ENCODE peak calls at places on chromosomes 11 and 22, in four cellular contexts. D is bronchial epithelial cell, J is A549, V is adipocyte. Q is an unnamed sample.

GRCh38 chr11:113817626-113818025 is 38.0 kb downstream of the CLDN25 start:
- DNase-seq in J (no peak), V (no peak), D (no peak), Q (no peak)

GRCh38 chr11:19592842-19593241 is 119.8 kb upstream of the NAV2 start:
- DNase-seq in J (no peak), V (no peak), D (no peak), Q (no peak)

GRCh38 chr11:67266424-67267187 is at the start of gene GRK2:
- DNase-seq in J (peak), V (peak), D (no peak), Q (no peak)

GRCh38 chr11:133842053-133842452 is 3.3 kb downstream of the SPATA19 start:
- DNase-seq in J (no peak), V (no peak), D (no peak), Q (no peak)

GRCh38 chr22:36116127-36116526 is 44.4 kb downstream of the APOL3 start:
- DNase-seq in J (no peak), D (no peak), V (no peak), Q (no peak)

GRCh38 chr22:34437140-34437539 is 516.9 kb upstream of the LARGE1 start:
- DNase-seq in D (no peak), V (no peak), J (no peak), Q (no peak)

GRCh38 chr22:28008649-28009048 is 89.6 kb upstream of the PITPNB start:
- DNase-seq in V (no peak), J (no peak), D (no peak), Q (no peak)

GRCh38 chr11:44066732-44067131 is 662 bp downstream of the ACCS start:
- DNase-seq in V (peak), J (peak), D (peak), Q (no peak)

GRCh38 chr22:22870577-22871398 is 16.8 kb upstream of the IGLL5 start:
- DNase-seq in D (no peak), J (no peak), V (no peak), Q (no peak)

GRCh38 chr11:13486926-13487660 is 8.7 kb downstream of the PTH start:
- DNase-seq in D (peak), J (peak), V (peak), Q (no peak)

GRCh38 chr11:12625438-12626071 is 48.7 kb upstream of the TEAD1 start:
- DNase-seq in J (peak), D (peak), V (peak), Q (no peak)

GRCh38 chr11:47950396-47950795 is 30.0 kb upstream of the PTPRJ start:
- DNase-seq in V (no peak), D (no peak), J (no peak), Q (no peak)

GRCh38 chr11:393219-394033 is 583 bp upstream of the PKP3 start:
- DNase-seq in V (peak), D (peak), J (peak), Q (no peak)

GRCh38 chr11:44454686-44455085 is 110.8 kb upstream of the CD82 start:
- DNase-seq in D (no peak), V (no peak), J (no peak), Q (no peak)

GRCh38 chr22:31039393-31039792 is 41.7 kb upstream of the SMTN start:
- DNase-seq in D (no peak), V (peak), J (no peak), Q (no peak)

GRCh38 chr11:80632691-80633090 is 1191.9 kb upstream of the TENM4 start:
- DNase-seq in V (no peak), J (no peak), D (no peak), Q (no peak)

GRCh38 chr11:26247340-26247739 is 84.6 kb upstream of the ANO3 start:
- DNase-seq in V (peak), J (no peak), D (peak), Q (no peak)

GRCh38 chr11:202490-202889 is 4.7 kb downstream of the BET1L start:
- DNase-seq in V (no peak), J (no peak), D (no peak), Q (no peak)

GRCh38 chr11:106533046-106533445 is 455.6 kb downstream of the AASDHPPT start:
- DNase-seq in V (no peak), D (no peak), J (no peak), Q (no peak)

GRCh38 chr22:37258810-37259472 is 14.9 kb upstream of the RAC2 start:
- DNase-seq in J (no peak), V (no peak), D (no peak), Q (no peak)

GRCh38 chr22:50716291-50717024 is 21.5 kb upstream of the ACR start:
- DNase-seq in J (no peak), D (no peak), V (no peak), Q (no peak)

GRCh38 chr22:35663371-35663770 is 15.1 kb downstream of the APOL6 start:
- DNase-seq in J (no peak), D (no peak), V (peak), Q (no peak)

GRCh38 chr11:107157809-107158187 is 139.5 kb upstream of the GUCY1A2 start:
- DNase-seq in J (peak), D (no peak), V (no peak), Q (no peak)

DNA sequence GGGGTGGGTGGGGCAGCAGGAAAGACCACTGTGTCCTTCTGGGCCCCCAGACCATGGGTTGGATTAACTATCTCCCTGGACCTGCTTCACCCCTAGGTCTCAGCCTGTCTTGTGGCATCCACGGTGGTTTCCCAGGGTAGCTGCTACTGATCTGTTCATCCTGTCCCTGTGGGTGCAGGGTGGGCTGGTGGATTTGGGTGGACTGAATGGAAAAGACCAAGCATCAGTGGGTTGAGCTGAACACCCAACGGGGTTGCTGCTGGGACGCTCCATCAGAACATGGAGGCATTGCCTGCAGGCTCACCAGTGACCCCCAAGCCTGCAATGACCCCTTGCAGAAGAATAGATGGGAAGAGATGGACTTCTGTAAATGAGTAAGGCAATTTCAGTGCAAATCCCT is 812.1 kb downstream of the TBC1D22A start:
- DNase-seq in D (no peak), V (no peak), J (no peak), Q (no peak)
- H3K4me3 ChIP-seq in D (no peak), V (no peak), J (no peak), Q (no peak)

DNA sequence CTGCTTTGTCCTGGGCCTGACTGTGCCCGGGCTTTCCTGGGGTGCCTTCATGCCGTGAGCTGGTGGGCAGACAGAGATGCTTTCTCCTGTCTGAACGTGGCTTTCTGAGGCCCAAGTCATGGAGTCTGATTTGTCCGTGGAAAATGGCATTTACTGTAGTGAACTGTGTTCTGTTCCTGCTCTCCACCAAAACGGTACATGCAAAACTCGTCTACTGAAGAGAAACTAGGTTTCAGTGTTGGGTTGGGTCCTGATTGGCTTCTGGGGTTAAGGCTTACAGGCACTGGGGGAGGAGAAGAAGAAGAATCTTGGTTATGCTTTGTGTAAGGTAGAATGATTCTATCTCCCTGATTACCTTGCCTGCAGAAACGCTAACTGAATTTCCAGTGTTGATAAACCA is 541.7 kb downstream of the NTM start:
- DNase-seq in V (no peak), J (no peak), D (no peak), Q (no peak)
- H3K4me3 ChIP-seq in V (no peak), J (no peak), D (no peak), Q (no peak)

DNA sequence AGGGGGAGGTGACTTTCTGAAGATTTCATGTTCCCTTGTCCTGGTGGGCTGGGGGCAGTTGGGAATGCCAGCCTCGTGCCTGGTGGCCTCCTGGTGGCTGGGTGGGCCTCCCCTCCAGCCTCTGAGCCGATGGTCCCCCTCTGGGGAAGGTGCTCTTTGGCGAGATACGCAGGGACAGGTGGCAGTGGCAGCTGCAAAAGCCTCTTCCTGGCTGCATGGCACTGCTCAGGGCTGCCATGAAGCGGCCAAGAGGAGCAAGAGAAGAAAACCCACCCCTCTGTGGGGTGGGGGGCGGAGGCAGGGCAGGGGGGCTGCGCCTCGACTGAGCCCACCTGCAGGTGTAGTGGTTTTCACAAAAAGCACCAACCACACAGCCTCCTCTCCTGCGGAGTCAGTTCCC is 61.8 kb upstream of the PHF21B start:
- DNase-seq in D (no peak), J (no peak), V (no peak), Q (no peak)
- H3K4me3 ChIP-seq in D (no peak), J (no peak), V (no peak), Q (no peak)

DNA sequence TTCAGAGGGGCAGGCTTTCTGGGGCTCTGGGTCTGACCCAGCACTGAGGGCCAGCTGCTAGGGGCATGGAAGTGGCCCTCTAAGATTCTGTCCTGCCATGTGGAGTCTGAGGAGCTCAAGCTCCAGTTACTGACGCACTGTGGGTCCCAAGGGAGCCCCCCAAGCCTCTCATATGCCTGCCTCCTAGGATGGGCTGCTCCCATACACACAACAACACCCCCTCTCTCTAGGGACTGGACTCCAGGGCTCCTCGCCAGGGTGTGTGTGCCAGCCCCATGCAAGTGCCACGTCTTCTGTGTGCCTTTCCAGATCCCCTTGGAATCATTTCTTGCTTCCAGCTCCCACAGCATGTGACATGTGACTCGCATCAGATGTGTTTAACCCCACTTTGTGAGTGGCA is 234.5 kb downstream of the CEP164 start:
- DNase-seq in J (no peak), V (no peak), D (no peak), Q (no peak)
- H3K4me3 ChIP-seq in J (no peak), V (no peak), D (no peak), Q (no peak)

DNA sequence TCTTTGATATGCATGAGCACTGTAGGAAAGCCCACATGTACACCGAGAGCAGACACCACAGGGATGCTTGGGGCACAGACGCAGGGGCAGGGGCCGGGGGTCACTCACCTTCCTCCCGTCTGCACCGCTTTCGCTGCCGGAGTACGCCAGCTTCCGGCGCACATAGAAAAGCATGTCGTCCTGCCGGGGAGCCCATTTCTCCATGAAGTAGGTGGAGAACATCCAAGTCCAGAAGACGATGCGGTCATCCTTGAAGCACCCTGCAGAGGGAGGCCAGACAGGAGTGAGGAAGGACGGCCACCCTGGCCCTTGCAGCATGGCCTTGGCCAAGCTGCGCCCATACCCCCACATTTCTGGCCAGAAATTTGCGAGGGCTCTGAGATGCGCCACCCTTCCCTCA is 28.8 kb downstream of the KIAA0930 start:
- DNase-seq in D (no peak), J (peak), V (no peak), Q (no peak)
- H3K4me3 ChIP-seq in D (no peak), J (peak), V (peak), Q (peak)

GRCh38 chr22:29032014-29032475 is 29.6 kb downstream of the C22orf31 start:
- DNase-seq in J (no peak), V (no peak), D (no peak), Q (no peak)
- H3K4me3 ChIP-seq in J (peak), V (peak), D (no peak), Q (peak)

DNA sequence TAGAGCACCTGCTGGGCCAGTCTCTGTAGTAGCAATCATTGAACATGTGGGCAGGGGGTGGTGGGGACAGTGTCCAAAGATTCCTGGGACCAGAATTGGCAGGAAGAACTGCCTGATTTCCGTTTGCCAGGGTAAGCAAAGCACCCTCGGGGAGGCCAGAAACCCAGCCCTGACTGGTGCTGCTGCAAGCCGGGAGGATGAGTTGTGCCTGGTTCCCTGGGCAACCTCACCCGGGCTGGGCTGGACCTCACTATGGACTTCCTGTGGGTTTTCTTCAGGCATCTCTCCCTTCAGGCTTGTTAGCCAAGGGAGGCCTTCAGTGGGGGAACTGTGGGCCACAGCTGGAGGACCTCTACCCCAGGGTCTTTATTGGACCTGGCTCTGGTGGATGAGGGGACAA is 8.0 kb upstream of the POU2F3 start:
- DNase-seq in V (no peak), D (peak), J (no peak), Q (no peak)
- H3K4me3 ChIP-seq in V (no peak), D (no peak), J (no peak), Q (no peak)

GRCh38 chr22:20606784-20607128 is 99.3 kb downstream of the MED15 start:
- DNase-seq in V (no peak), J (no peak), D (no peak), Q (no peak)

GRCh38 chr22:20604776-20605221 is 97.4 kb downstream of the MED15 start:
- DNase-seq in J (no peak), D (no peak), V (no peak), Q (no peak)

GRCh38 chr22:20605328-20605727 is 97.9 kb downstream of the MED15 start:
- DNase-seq in D (no peak), J (no peak), V (no peak), Q (no peak)

GRCh38 chr22:20607157-20607907 is 99.9 kb downstream of the MED15 start:
- DNase-seq in J (no peak), V (no peak), D (no peak), Q (no peak)

GRCh38 chr22:20606041-20606783 is 98.8 kb downstream of the MED15 start:
- DNase-seq in J (peak), V (peak), D (peak), Q (no peak)
- H3K4me3 ChIP-seq in J (no peak), V (no peak), D (no peak), Q (no peak)

GRCh38 chr11:45654741-45655283 is 10.6 kb downstream of the CHST1 start:
- DNase-seq in J (no peak), D (no peak), V (no peak), Q (no peak)
- H3K4me3 ChIP-seq in J (no peak), D (no peak), V (no peak), Q (no peak)

DNA sequence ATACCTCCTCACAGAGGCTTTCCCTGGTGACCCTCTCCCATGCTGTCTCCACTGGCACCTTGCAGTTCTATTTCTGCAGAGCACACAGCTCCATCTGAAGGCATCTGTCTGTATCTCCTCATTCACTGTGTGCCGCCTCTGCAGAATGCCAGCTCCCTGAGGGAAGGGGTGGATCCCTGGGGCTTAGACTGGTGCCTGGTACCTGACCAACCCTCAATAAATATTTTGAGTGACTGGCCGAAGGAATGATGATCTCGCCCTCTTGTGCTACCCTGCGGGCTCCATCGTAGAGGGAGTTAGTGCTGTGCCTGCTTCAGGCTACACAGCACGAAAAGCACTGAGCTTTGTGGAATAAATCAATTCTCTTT is 1.6 kb downstream of the CBX7 start:
- DNase-seq in D (no peak), J (no peak), V (no peak), Q (no peak)
- H3K4me3 ChIP-seq in D (no peak), J (no peak), V (no peak), Q (peak)